ENCODE peak calls at places on chromosomes 1 and 21, in nine cellular contexts. X, M, C, O, B, D, A, S and R are unnamed samples. For H3K27me3, the result is how much of the 10 kb centered on the place peaks cover.

GRCh38 chr1:70465911-70466310 is 54.8 kb downstream of the CTH start:
- DNase-seq in M (no peak), X (no peak), B (no peak), D (no peak), A (no peak), S (no peak), O (no peak), C (no peak), R (no peak)

GRCh38 chr1:99970713-99971255 is 988 bp downstream of the SLC35A3 start:
- DNase-seq in M (peak), D (no peak), O (no peak), B (no peak), X (no peak), A (no peak), S (no peak), C (no peak), R (no peak)

GRCh38 chr21:38179504-38179900 is 77.3 kb upstream of the KCNJ15 start:
- DNase-seq in M (no peak), X (no peak), A (no peak), B (no peak), D (no peak), C (no peak), S (no peak), O (no peak), R (no peak)

GRCh38 chr1:183804382-183804781 is 538 bp upstream of the RGL1 start:
- DNase-seq in S (no peak), C (no peak), X (no peak), B (no peak), D (no peak), M (no peak), O (peak), A (no peak), R (no peak)

GRCh38 chr1:168081373-168082007 is 55.2 kb downstream of the GPR161 start:
- DNase-seq in X (no peak), A (no peak), B (peak), D (no peak), S (no peak), C (no peak), O (no peak), M (no peak), R (peak)

GRCh38 chr1:219174672-219175564 is 1.2 kb downstream of the LYPLAL1 start:
- DNase-seq in X (peak), A (no peak), D (no peak), M (peak), O (peak), S (no peak), B (no peak), C (peak), R (peak)

GRCh38 chr1:225973158-225973557 is 26.0 kb downstream of the SDE2 start:
- DNase-seq in X (no peak), A (no peak), M (peak), S (no peak), C (no peak), B (no peak), D (no peak), O (no peak), R (no peak)

GRCh38 chr1:27542463-27543273 is 52.7 kb upstream of the WASF2 start:
- DNase-seq in D (no peak), S (no peak), M (peak), C (peak), O (no peak), B (no peak), X (peak), A (no peak), R (peak)

GRCh38 chr1:22712502-22713271 is 2.0 kb downstream of the EPHB2 start:
- DNase-seq in D (no peak), B (no peak), C (no peak), O (peak), X (no peak), A (no peak), M (peak), S (no peak), R (no peak)

GRCh38 chr21:33063907-33064622 is 5.9 kb upstream of the OLIG1 start:
- DNase-seq in C (no peak), M (no peak), O (peak), S (no peak), X (no peak), A (no peak), B (no peak), D (no peak), R (no peak)

GRCh38 chr1:54018635-54019034 is 649 bp upstream of the LDLRAD1 start:
- DNase-seq in O (no peak), B (peak), C (no peak), S (no peak), D (no peak), X (no peak), A (no peak), M (no peak), R (no peak)

GRCh38 chr1:117120774-117121588 is 568 bp downstream of the TRIM45 start:
- DNase-seq in C (no peak), D (no peak), O (peak), B (no peak), M (no peak), X (no peak), S (no peak), A (no peak), R (no peak)

GRCh38 chr1:117610036-117610435 is 4.2 kb downstream of the TENT5C start:
- DNase-seq in B (no peak), M (no peak), O (no peak), X (no peak), S (no peak), C (no peak), D (no peak), A (no peak), R (no peak)

GRCh38 chr1:116538527-116538926 is 32.3 kb downstream of the CD58 start:
- DNase-seq in C (no peak), X (no peak), M (no peak), S (no peak), B (no peak), D (no peak), O (no peak), A (no peak), R (peak)

GRCh38 chr1:92536593-92537332 is 50.0 kb upstream of the GFI1 start:
- DNase-seq in B (no peak), X (no peak), M (no peak), D (no peak), C (no peak), S (no peak), A (no peak), O (no peak), R (peak)

GRCh38 chr21:31594279-31594678 is 65.2 kb upstream of the SOD1 start:
- DNase-seq in O (no peak), X (no peak), A (no peak), B (no peak), S (no peak), M (no peak), C (no peak), D (no peak), R (no peak)

GRCh38 chr1:59290173-59290954 is 6.5 kb upstream of the FGGY start:
- DNase-seq in O (peak), A (no peak), D (peak), M (peak), S (no peak), B (no peak), C (peak), X (no peak), R (peak)

GRCh38 chr1:185170291-185170848 is 13.4 kb downstream of the SWT1 start:
- DNase-seq in S (no peak), C (no peak), A (no peak), D (no peak), X (peak), B (no peak), O (peak), M (no peak), R (peak)

GRCh38 chr1:232568331-232568852 is 61.5 kb downstream of the SIPA1L2 start:
- DNase-seq in M (no peak), X (no peak), A (no peak), D (no peak), S (no peak), C (no peak), B (no peak), O (no peak), R (no peak)

GRCh38 chr1:48807599-48808260 is 31.0 kb upstream of the BEND5 start:
- DNase-seq in C (no peak), O (peak), B (peak), M (no peak), S (no peak), D (no peak), A (no peak), X (no peak), R (no peak)

GRCh38 chr1:33357099-33357498 is 36.2 kb upstream of the A3GALT2 start:
- DNase-seq in B (no peak), A (no peak), O (no peak), S (no peak), D (no peak), X (no peak), M (no peak), C (no peak), R (no peak)

GRCh38 chr1:171868217-171868616 is 26.9 kb downstream of the DNM3 start:
- DNase-seq in O (no peak), C (no peak), B (no peak), A (no peak), S (no peak), M (no peak), D (no peak), X (peak), R (no peak)

GRCh38 chr1:20143318-20143717 is 4.2 kb downstream of the PLA2G2F start:
- DNase-seq in C (no peak), A (peak), D (peak), S (no peak), O (no peak), X (no peak), M (no peak), B (no peak), R (no peak)

GRCh38 chr1:203049077-203049476 is 22.8 kb downstream of the PPFIA4 start:
- DNase-seq in C (no peak), O (no peak), M (no peak), B (no peak), D (no peak), S (no peak), A (peak), X (no peak), R (no peak)

GRCh38 chr1:213569816-213570150 is 418.0 kb upstream of the PROX1 start:
- DNase-seq in S (no peak), X (no peak), M (no peak), C (no peak), A (no peak), D (no peak), B (peak), O (no peak), R (no peak)

GRCh38 chr21:16082038-16082816 is 352.4 kb downstream of the USP25 start:
- DNase-seq in D (no peak), X (no peak), S (no peak), A (no peak), C (no peak), M (no peak), B (no peak), O (peak), R (no peak)
- TF ChIP-seq CTCF in D (peak), X (peak), S (no peak), A (peak), C (no peak), M (peak), B (peak), O (peak), R (peak)

GRCh38 chr1:101237229-101237837 is 514 bp downstream of the S1PR1 start:
- DNase-seq in C (no peak), M (no peak), O (peak), X (no peak), D (no peak), A (no peak), S (no peak), B (no peak), R (no peak)

GRCh38 chr1:101236546-101237228 is at the start of gene S1PR1:
- DNase-seq in M (peak), B (no peak), C (peak), S (peak), A (peak), D (peak), O (peak), X (peak), R (no peak)

GRCh38 chr1:101238681-101239094 is 1.9 kb downstream of the S1PR1 start:
- DNase-seq in M (peak), A (peak), O (peak), X (peak), B (peak), C (peak), S (peak), D (peak), R (peak)

GRCh38 chr1:101239095-101240040 is 2.5 kb downstream of the S1PR1 start:
- DNase-seq in C (no peak), O (no peak), X (no peak), M (no peak), B (no peak), S (no peak), A (no peak), D (no peak), R (no peak)

GRCh38 chr1:101238041-101238515 is 1.3 kb downstream of the S1PR1 start:
- DNase-seq in B (no peak), O (peak), C (no peak), M (no peak), X (no peak), D (no peak), S (no peak), A (no peak), R (no peak)
- H3K27ac ChIP-seq in B (peak), O (no peak), C (peak), M (peak), X (peak), D (peak), S (no peak), A (peak), R (no peak)

GRCh38 chr1:201054030-201054635 is 30.6 kb upstream of the KIF21B start:
- DNase-seq in X (no peak), O (no peak), S (peak), M (no peak), B (no peak), A (no peak), D (no peak), C (no peak), R (no peak)
- H3K27me3 ChIP-seq in X (under half), O (under half), S (under half), M (under half), B (under half), A (under half), D (under half), C (under half), R (under half)

DNA sequence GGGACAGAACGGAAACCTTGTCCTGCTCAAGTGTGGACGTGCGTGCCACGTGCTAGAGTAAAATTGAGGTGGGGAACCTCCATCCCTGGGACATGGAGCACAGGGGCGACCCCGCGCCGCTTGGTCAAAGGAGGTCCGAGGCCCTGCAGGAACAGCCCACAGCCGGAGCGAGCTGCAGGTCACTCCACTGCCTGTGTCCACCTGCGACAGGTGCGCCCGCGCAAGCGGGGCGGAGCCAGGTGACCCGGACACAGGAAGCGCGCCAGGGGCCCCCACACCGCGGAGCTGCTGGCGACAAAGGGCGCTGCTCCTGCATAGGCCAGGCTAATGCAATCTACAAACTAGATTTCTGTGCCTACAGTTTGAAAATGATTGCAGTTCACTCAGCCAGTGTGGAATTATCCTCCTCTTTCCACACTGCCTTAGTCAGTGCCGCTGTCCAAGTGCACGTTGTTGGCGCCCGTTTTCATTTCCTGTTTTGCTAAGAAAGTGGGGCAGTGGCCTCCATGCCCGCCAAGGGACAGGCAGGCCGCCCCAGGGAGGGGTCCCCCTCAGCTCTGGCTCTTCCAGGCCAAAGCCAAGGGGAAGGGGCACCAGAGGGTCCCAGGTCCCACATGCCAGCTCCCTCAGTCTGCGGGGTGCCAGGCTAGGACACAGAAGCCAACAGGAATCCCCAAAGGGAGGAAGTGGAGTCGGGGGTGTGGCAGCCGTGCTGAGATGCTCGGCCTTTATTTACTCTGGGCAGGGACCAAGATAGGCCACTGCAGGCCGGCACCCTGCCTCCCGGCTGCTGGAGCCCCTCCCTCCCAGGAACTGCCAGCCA is 4.3 kb upstream of the NADK start:
- DNase-seq in D (peak), O (peak), X (peak), A (no peak), B (peak), C (peak), M (peak), S (peak), R (no peak)
- TF ChIP-seq CTCF in D (no peak), O (no peak), X (no peak), A (no peak), B (no peak), C (no peak), M (no peak), S (no peak), R (no peak)

DNA sequence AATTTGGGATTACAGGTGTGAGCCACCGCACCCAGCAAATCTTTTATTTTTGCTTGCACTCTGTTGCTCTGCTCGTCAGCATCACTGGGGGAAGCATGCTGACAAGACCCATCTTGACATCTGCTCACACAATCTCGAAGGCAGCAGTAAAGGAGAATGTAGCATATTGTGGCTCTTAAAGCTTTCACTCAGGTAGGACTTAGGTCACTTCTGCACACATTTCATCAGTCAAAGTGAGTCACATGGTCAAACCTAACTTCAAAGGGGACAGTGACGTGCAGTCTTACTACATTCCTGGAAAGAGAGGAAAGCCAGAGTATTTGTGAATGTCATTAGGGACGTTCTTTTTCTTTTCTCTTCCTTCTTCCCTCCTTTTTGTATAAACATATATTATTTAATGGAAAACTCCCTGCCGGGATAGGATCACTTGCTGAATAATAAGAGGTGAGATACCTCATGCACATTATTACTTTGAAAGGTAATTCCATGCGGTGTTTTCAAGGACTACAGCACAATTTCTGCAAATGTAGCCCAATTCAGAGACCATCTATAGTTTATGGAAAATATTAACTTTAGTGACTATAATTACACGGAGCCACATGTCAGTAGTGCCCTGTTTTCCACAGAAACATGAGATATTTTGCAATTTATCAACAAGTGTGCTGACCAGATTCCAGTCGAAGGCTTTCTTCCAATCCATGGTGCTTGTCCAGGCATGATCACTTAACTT is 19.3 kb upstream of the ACBD6 start:
- DNase-seq in S (no peak), B (peak), A (no peak), D (no peak), M (no peak), C (peak), O (no peak), X (no peak), R (no peak)
- H3K27ac ChIP-seq in S (no peak), B (no peak), A (no peak), D (no peak), M (no peak), C (peak), O (no peak), X (no peak), R (no peak)

GRCh38 chr21:46210378-46211136 is 18.0 kb downstream of the LSS start:
- DNase-seq in B (no peak), M (no peak), D (peak), S (peak), C (no peak), O (peak), X (no peak), A (peak), R (no peak)
- H3K27me3 ChIP-seq in B (under half), M (under half), D (under half), S (under half), C (under half), O (under half), X (under half), A (under half), R (under half)

GRCh38 chr21:36698160-36699025 is 522 bp upstream of the SIM2 start:
- DNase-seq in B (no peak), C (no peak), M (no peak), S (peak), X (no peak), O (peak), A (no peak), D (peak), R (no peak)
- TF ChIP-seq CTCF in B (no peak), C (no peak), M (no peak), S (no peak), X (no peak), O (no peak), A (no peak), D (no peak), R (no peak)